ENCODE peak calls at places on chromosomes 11 and 22, in nine cellular contexts. One of them, this sample, is unnamed.
A peak's percentile ranks its signal among the peaks of the same experiment; 100 is the strongest.

GRCh38 chr11:43802509-43802908 is 78.1 kb upstream of the ALKBH3 start:
- DNase-seq in HCT116: no peak
- DNase-seq in naive thymus-derived CD8-positive, alpha-beta T cell: no peak
- DNase-seq in heart right ventricle: no peak
- DNase-seq in hepatic stellate cell: peak; percentile 3
- DNase-seq in NCI-H2029: no peak
- DNase-seq in NCI-H345: no peak
- DNase-seq in activated naive CD8-positive, alpha-beta T cell treated with anti-CD3 and anti-CD28 coated beads for 36 hours: no peak
- DNase-seq in left ventricle myocardium superior: no peak
- DNase-seq in this sample: no peak

GRCh38 chr22:23257889-23258825 is 77.8 kb downstream of the BCR start:
- DNase-seq in naive thymus-derived CD8-positive, alpha-beta T cell: no peak
- DNase-seq in left ventricle myocardium superior: no peak
- DNase-seq in NCI-H2029: no peak
- DNase-seq in NCI-H345: no peak
- DNase-seq in heart right ventricle: no peak
- DNase-seq in HCT116: no peak
- DNase-seq in activated naive CD8-positive, alpha-beta T cell treated with anti-CD3 and anti-CD28 coated beads for 36 hours: no peak
- DNase-seq in hepatic stellate cell: no peak
- DNase-seq in this sample: no peak

GRCh38 chr22:20203142-20204099 is 52.6 kb upstream of the CCDC188 start:
- DNase-seq in left ventricle myocardium superior: peak; percentile 50
- DNase-seq in hepatic stellate cell: peak; percentile 62
- DNase-seq in NCI-H345: no peak
- DNase-seq in naive thymus-derived CD8-positive, alpha-beta T cell: no peak
- DNase-seq in heart right ventricle: peak; percentile 31
- DNase-seq in activated naive CD8-positive, alpha-beta T cell treated with anti-CD3 and anti-CD28 coated beads for 36 hours: no peak
- DNase-seq in HCT116: no peak
- DNase-seq in NCI-H2029: no peak
- DNase-seq in this sample: no peak

GRCh38 chr11:128450882-128451647 is 136.3 kb downstream of the ETS1 start:
- DNase-seq in NCI-H345: no peak
- DNase-seq in left ventricle myocardium superior: no peak
- DNase-seq in hepatic stellate cell: no peak
- DNase-seq in naive thymus-derived CD8-positive, alpha-beta T cell: no peak
- DNase-seq in heart right ventricle: no peak
- DNase-seq in activated naive CD8-positive, alpha-beta T cell treated with anti-CD3 and anti-CD28 coated beads for 36 hours: no peak
- DNase-seq in NCI-H2029: no peak
- DNase-seq in HCT116: no peak
- DNase-seq in this sample: no peak

GRCh38 chr11:1541474-1542204 is 30.4 kb downstream of the DUSP8 start:
- DNase-seq in NCI-H2029: no peak
- DNase-seq in left ventricle myocardium superior: no peak
- DNase-seq in activated naive CD8-positive, alpha-beta T cell treated with anti-CD3 and anti-CD28 coated beads for 36 hours: no peak
- DNase-seq in HCT116: no peak
- DNase-seq in naive thymus-derived CD8-positive, alpha-beta T cell: no peak
- DNase-seq in hepatic stellate cell: no peak
- DNase-seq in heart right ventricle: peak; percentile 10
- DNase-seq in NCI-H345: no peak
- DNase-seq in this sample: no peak

GRCh38 chr11:20310596-20311394 is 52.7 kb upstream of the HTATIP2 start:
- DNase-seq in hepatic stellate cell: no peak
- DNase-seq in activated naive CD8-positive, alpha-beta T cell treated with anti-CD3 and anti-CD28 coated beads for 36 hours: no peak
- DNase-seq in NCI-H2029: no peak
- DNase-seq in NCI-H345: no peak
- DNase-seq in left ventricle myocardium superior: no peak
- DNase-seq in HCT116: no peak
- DNase-seq in naive thymus-derived CD8-positive, alpha-beta T cell: no peak
- DNase-seq in heart right ventricle: no peak
- DNase-seq in this sample: no peak

GRCh38 chr11:1305558-1306056 is 3.8 kb downstream of the TOLLIP start:
- DNase-seq in NCI-H345: no peak
- DNase-seq in NCI-H2029: no peak
- DNase-seq in left ventricle myocardium superior: peak; percentile 27
- DNase-seq in naive thymus-derived CD8-positive, alpha-beta T cell: no peak
- DNase-seq in HCT116: no peak
- DNase-seq in activated naive CD8-positive, alpha-beta T cell treated with anti-CD3 and anti-CD28 coated beads for 36 hours: no peak
- DNase-seq in heart right ventricle: no peak
- DNase-seq in hepatic stellate cell: no peak
- DNase-seq in this sample: peak; percentile 63

GRCh38 chr11:67242548-67242947 is 23.7 kb upstream of the GRK2 start:
- DNase-seq in activated naive CD8-positive, alpha-beta T cell treated with anti-CD3 and anti-CD28 coated beads for 36 hours: no peak
- DNase-seq in naive thymus-derived CD8-positive, alpha-beta T cell: no peak
- DNase-seq in NCI-H345: no peak
- DNase-seq in heart right ventricle: no peak
- DNase-seq in hepatic stellate cell: no peak
- DNase-seq in HCT116: no peak
- DNase-seq in left ventricle myocardium superior: no peak
- DNase-seq in NCI-H2029: no peak
- DNase-seq in this sample: no peak

GRCh38 chr11:130002846-130003716 is 446 bp upstream of the PRDM10 start:
- DNase-seq in NCI-H345: peak; percentile 98
- DNase-seq in NCI-H2029: peak; percentile 99
- DNase-seq in heart right ventricle: peak; percentile 93
- DNase-seq in naive thymus-derived CD8-positive, alpha-beta T cell: peak; percentile 89
- DNase-seq in hepatic stellate cell: peak; percentile 98
- DNase-seq in left ventricle myocardium superior: peak; percentile 95
- DNase-seq in HCT116: peak; percentile 96
- DNase-seq in activated naive CD8-positive, alpha-beta T cell treated with anti-CD3 and anti-CD28 coated beads for 36 hours: peak; percentile 88
- DNase-seq in this sample: peak; percentile 96

GRCh38 chr11:76658651-76659650 is 11.6 kb downstream of the LRRC32 start:
- DNase-seq in left ventricle myocardium superior: no peak
- DNase-seq in NCI-H345: no peak
- DNase-seq in activated naive CD8-positive, alpha-beta T cell treated with anti-CD3 and anti-CD28 coated beads for 36 hours: no peak
- DNase-seq in NCI-H2029: no peak
- DNase-seq in heart right ventricle: no peak
- DNase-seq in naive thymus-derived CD8-positive, alpha-beta T cell: no peak
- DNase-seq in HCT116: no peak
- DNase-seq in hepatic stellate cell: no peak
- DNase-seq in this sample: peak; percentile 55

GRCh38 chr11:62601114-62601363 is 626 bp downstream of the MTA2 start:
- DNase-seq in HCT116: no peak
- DNase-seq in NCI-H2029: peak; percentile 14
- DNase-seq in naive thymus-derived CD8-positive, alpha-beta T cell: peak; percentile 48
- DNase-seq in heart right ventricle: peak; percentile 69
- DNase-seq in activated naive CD8-positive, alpha-beta T cell treated with anti-CD3 and anti-CD28 coated beads for 36 hours: peak; percentile 58
- DNase-seq in NCI-H345: no peak
- DNase-seq in hepatic stellate cell: peak; percentile 52
- DNase-seq in left ventricle myocardium superior: peak; percentile 75
- DNase-seq in this sample: no peak

GRCh38 chr11:28447226-28447625 is 339.0 kb downstream of the METTL15 start:
- DNase-seq in left ventricle myocardium superior: no peak
- DNase-seq in heart right ventricle: no peak
- DNase-seq in hepatic stellate cell: peak; percentile 21
- DNase-seq in NCI-H2029: no peak
- DNase-seq in activated naive CD8-positive, alpha-beta T cell treated with anti-CD3 and anti-CD28 coated beads for 36 hours: no peak
- DNase-seq in HCT116: no peak
- DNase-seq in naive thymus-derived CD8-positive, alpha-beta T cell: no peak
- DNase-seq in NCI-H345: no peak
- DNase-seq in this sample: no peak

GRCh38 chr11:120127236-120127635 is 10.7 kb downstream of the TRIM29 start:
- DNase-seq in heart right ventricle: no peak
- DNase-seq in HCT116: no peak
- DNase-seq in NCI-H2029: no peak
- DNase-seq in activated naive CD8-positive, alpha-beta T cell treated with anti-CD3 and anti-CD28 coated beads for 36 hours: no peak
- DNase-seq in NCI-H345: no peak
- DNase-seq in left ventricle myocardium superior: no peak
- DNase-seq in hepatic stellate cell: no peak
- DNase-seq in naive thymus-derived CD8-positive, alpha-beta T cell: no peak
- DNase-seq in this sample: peak; percentile 47

GRCh38 chr11:117851091-117851490 is 25.4 kb downstream of the FXYD6 start:
- DNase-seq in heart right ventricle: no peak
- DNase-seq in NCI-H345: no peak
- DNase-seq in NCI-H2029: no peak
- DNase-seq in naive thymus-derived CD8-positive, alpha-beta T cell: no peak
- DNase-seq in activated naive CD8-positive, alpha-beta T cell treated with anti-CD3 and anti-CD28 coated beads for 36 hours: no peak
- DNase-seq in hepatic stellate cell: no peak
- DNase-seq in HCT116: no peak
- DNase-seq in left ventricle myocardium superior: no peak
- DNase-seq in this sample: no peak

GRCh38 chr11:396511-396947 is 2.5 kb downstream of the PKP3 start:
- DNase-seq in activated naive CD8-positive, alpha-beta T cell treated with anti-CD3 and anti-CD28 coated beads for 36 hours: no peak
- DNase-seq in NCI-H345: peak; percentile 66
- DNase-seq in hepatic stellate cell: peak; percentile 83
- DNase-seq in left ventricle myocardium superior: peak; percentile 33
- DNase-seq in NCI-H2029: no peak
- DNase-seq in heart right ventricle: no peak
- DNase-seq in naive thymus-derived CD8-positive, alpha-beta T cell: no peak
- DNase-seq in HCT116: no peak
- DNase-seq in this sample: no peak

GRCh38 chr11:48063424-48063978 is 83.1 kb downstream of the PTPRJ start:
- DNase-seq in left ventricle myocardium superior: no peak
- DNase-seq in naive thymus-derived CD8-positive, alpha-beta T cell: no peak
- DNase-seq in activated naive CD8-positive, alpha-beta T cell treated with anti-CD3 and anti-CD28 coated beads for 36 hours: no peak
- DNase-seq in NCI-H345: no peak
- DNase-seq in NCI-H2029: no peak
- DNase-seq in HCT116: peak; percentile 13
- DNase-seq in heart right ventricle: no peak
- DNase-seq in hepatic stellate cell: peak; percentile 86
- DNase-seq in this sample: no peak

GRCh38 chr11:17257200-17257599 is 19.3 kb upstream of the NUCB2 start:
- DNase-seq in NCI-H2029: no peak
- DNase-seq in left ventricle myocardium superior: no peak
- DNase-seq in HCT116: no peak
- DNase-seq in naive thymus-derived CD8-positive, alpha-beta T cell: no peak
- DNase-seq in activated naive CD8-positive, alpha-beta T cell treated with anti-CD3 and anti-CD28 coated beads for 36 hours: no peak
- DNase-seq in NCI-H345: no peak
- DNase-seq in heart right ventricle: no peak
- DNase-seq in hepatic stellate cell: peak; percentile 9
- DNase-seq in this sample: no peak